ENCODE peak calls at places on chromosome 17, in nine cellular contexts. R is foreskin fibroblast, D is A549, Z is lower lobe of right lung, J is dorsolateral prefrontal cortex, C is PC-9, S is mucosa of descending colon, U is lung, M is fibroblast of the aortic adventitia. F is an unnamed sample.

GRCh38 chr17:50559674-50560184 is 786 bp upstream of the CACNA1G start:
- DNase-seq in R (peak), D (peak), Z (peak), J (peak), C (peak), S (no peak), U (no peak), M (peak), F (peak)

GRCh38 chr17:47686276-47686635 is 7.7 kb upstream of the TBKBP1 start:
- DNase-seq in R (peak), D (no peak), Z (no peak), J (no peak), C (no peak), S (no peak), U (no peak), M (no peak), F (no peak)

GRCh38 chr17:40827746-40828453 is 5.5 kb upstream of the KRT10 start:
- DNase-seq in R (no peak), D (no peak), Z (no peak), J (no peak), C (no peak), S (no peak), U (no peak), M (peak), F (no peak)

GRCh38 chr17:3891626-3892094 is 1.2 kb downstream of the CAMKK1 start:
- DNase-seq in R (peak), D (no peak), Z (no peak), J (no peak), C (no peak), S (no peak), U (no peak), M (no peak), F (peak)

GRCh38 chr17:81422776-81423697 is 27.8 kb downstream of the BAHCC1 start:
- DNase-seq in R (peak), D (peak), Z (peak), J (peak), C (peak), S (peak), U (peak), M (peak), F (peak)

GRCh38 chr17:72590382-72590781 is 469.6 kb downstream of the SOX9 start:
- DNase-seq in R (peak), D (peak), Z (no peak), J (no peak), C (no peak), S (no peak), U (no peak), M (peak), F (no peak)

GRCh38 chr17:2030779-2031163 is 818 bp downstream of the DPH1 start:
- DNase-seq in R (no peak), D (no peak), Z (no peak), J (no peak), C (no peak), S (no peak), U (no peak), M (peak), F (peak)

GRCh38 chr17:47820023-47820789 is 1.4 kb downstream of the OSBPL7 start:
- DNase-seq in R (no peak), D (no peak), Z (peak), J (no peak), C (peak), S (peak), U (peak), M (no peak), F (no peak)

GRCh38 chr17:9817086-9817485 is 4.8 kb downstream of the GSG1L2 start:
- DNase-seq in R (no peak), D (no peak), Z (no peak), J (peak), C (peak), S (no peak), U (peak), M (no peak), F (peak)

GRCh38 chr17:309361-309888 is 43.2 kb downstream of the RPH3AL start:
- DNase-seq in R (no peak), D (peak), Z (peak), J (no peak), C (no peak), S (peak), U (no peak), M (no peak), F (peak)

GRCh38 chr17:74842599-74843351 is 16.9 kb downstream of the GRIN2C start:
- DNase-seq in R (peak), D (peak), Z (peak), J (peak), C (peak), S (peak), U (peak), M (peak), F (peak)

GRCh38 chr17:14840616-14841231 is 424.4 kb downstream of the PMP22 start:
- DNase-seq in R (peak), D (no peak), Z (no peak), J (no peak), C (no peak), S (no peak), U (no peak), M (peak), F (no peak)

GRCh38 chr17:173064-173911 is 8.2 kb downstream of the DOC2B start:
- DNase-seq in R (no peak), D (no peak), Z (no peak), J (no peak), C (no peak), S (no peak), U (no peak), M (no peak), F (no peak)

GRCh38 chr17:5676012-5676411 is 91.7 kb upstream of the NLRP1 start:
- DNase-seq in R (peak), D (no peak), Z (no peak), J (no peak), C (no peak), S (no peak), U (no peak), M (no peak), F (no peak)

GRCh38 chr17:39679521-39680192 is 8.2 kb downstream of the PGAP3 start:
- DNase-seq in R (no peak), D (no peak), Z (no peak), J (no peak), C (no peak), S (no peak), U (no peak), M (no peak), F (no peak)

GRCh38 chr17:79950711-79951110 is 85.0 kb downstream of the TBC1D16 start:
- DNase-seq in R (no peak), D (no peak), Z (peak), J (peak), C (no peak), S (no peak), U (no peak), M (no peak), F (peak)

GRCh38 chr17:56034120-56034757 is 119.0 kb upstream of the ANKFN1 start:
- DNase-seq in R (peak), D (no peak), Z (no peak), J (no peak), C (no peak), S (no peak), U (no peak), M (no peak), F (no peak)

GRCh38 chr17:71878271-71878670 is 242.5 kb upstream of the SOX9 start:
- DNase-seq in R (no peak), D (no peak), Z (no peak), J (no peak), C (no peak), S (no peak), U (no peak), M (no peak), F (no peak)

GRCh38 chr17:72393553-72393952 is 272.7 kb downstream of the SOX9 start:
- DNase-seq in R (peak), D (peak), Z (no peak), J (no peak), C (peak), S (no peak), U (no peak), M (peak), F (no peak)

GRCh38 chr17:75006653-75007052 is 5.8 kb upstream of the MRPL58 start:
- DNase-seq in R (no peak), D (no peak), Z (no peak), J (no peak), C (no peak), S (no peak), U (no peak), M (no peak), F (no peak)

GRCh38 chr17:33811984-33812383 is 443.1 kb upstream of the CCL2 start:
- DNase-seq in R (no peak), D (no peak), Z (no peak), J (no peak), C (no peak), S (no peak), U (no peak), M (no peak), F (no peak)

GRCh38 chr17:48047741-48048320 is 328 bp upstream of the NFE2L1 start:
- DNase-seq in R (peak), D (peak), Z (peak), J (peak), C (peak), S (peak), U (peak), M (peak), F (peak)

GRCh38 chr17:75182569-75183436 is at the start of gene SUMO2:
- DNase-seq in R (peak), D (peak), Z (peak), J (peak), C (peak), S (peak), U (peak), M (peak), F (peak)

GRCh38 chr17:37706446-37706845 is 38.4 kb downstream of the HNF1B start:
- DNase-seq in R (no peak), D (no peak), Z (no peak), J (no peak), C (no peak), S (no peak), U (no peak), M (no peak), F (no peak)

GRCh38 chr17:69358688-69359596 is 32.0 kb upstream of the ABCA5 start:
- DNase-seq in R (peak), D (no peak), Z (no peak), J (no peak), C (no peak), S (no peak), U (no peak), M (no peak), F (peak)

GRCh38 chr17:74125160-74125559 is 78.3 kb upstream of the RPL38 start:
- DNase-seq in R (no peak), D (no peak), Z (no peak), J (no peak), C (no peak), S (no peak), U (no peak), M (no peak), F (peak)

GRCh38 chr17:32813021-32813420 is 63.9 kb downstream of the MYO1D start:
- DNase-seq in R (peak), D (no peak), Z (no peak), J (no peak), C (no peak), S (no peak), U (no peak), M (no peak), F (no peak)

GRCh38 chr17:7912927-7913524 is 3.1 kb downstream of the RNF227 start:
- DNase-seq in R (peak), D (peak), Z (no peak), J (no peak), C (peak), S (no peak), U (no peak), M (peak), F (peak)

GRCh38 chr17:50918933-50919296 is 52.8 kb upstream of the TOB1 start:
- DNase-seq in R (no peak), D (no peak), Z (no peak), J (peak), C (no peak), S (peak), U (no peak), M (no peak), F (no peak)

GRCh38 chr17:70819183-70819582 is 649.9 kb downstream of the KCNJ2 start:
- DNase-seq in R (no peak), D (no peak), Z (no peak), J (no peak), C (no peak), S (no peak), U (no peak), M (no peak), F (no peak)

DNA sequence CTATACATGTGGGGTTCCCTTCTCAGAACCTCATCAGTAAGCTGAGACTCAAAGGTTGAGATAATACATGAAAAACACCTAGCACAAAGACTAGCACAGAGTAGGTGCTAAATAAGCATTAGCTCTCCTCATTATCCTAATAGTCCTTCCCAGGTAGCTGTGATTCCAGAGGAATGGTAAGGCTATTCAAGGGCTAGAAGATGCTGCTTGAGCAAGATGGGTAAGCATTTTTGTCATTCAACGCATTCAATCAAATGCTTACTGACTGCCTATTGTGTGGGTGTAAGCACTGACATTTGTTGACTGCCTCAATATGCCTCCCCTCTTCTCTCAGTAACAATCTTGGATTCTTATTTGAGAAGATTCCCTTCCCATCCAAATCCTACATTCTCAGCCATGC is 4.0 kb downstream of the SUPT4H1 start:
- DNase-seq in R (no peak), D (no peak), Z (no peak), J (no peak), C (no peak), S (no peak), U (no peak), M (no peak), F (no peak)
- TF ChIP-seq CTCF in R (no peak), D (no peak), Z (no peak), J (no peak), C (no peak), S (no peak), U (no peak), M (no peak), F (no peak)

GRCh38 chr17:82424001-82424862 is 5.8 kb upstream of the OGFOD3 start:
- DNase-seq in R (peak), D (no peak), Z (no peak), J (no peak), C (peak), S (no peak), U (no peak), M (peak), F (peak)
- TF ChIP-seq CTCF in R (peak), D (peak), Z (peak), J (peak), C (peak), S (peak), U (no peak), M (peak), F (peak)

GRCh38 chr17:36534117-36534880 is at the start of gene MYO19:
- DNase-seq in R (peak), D (peak), Z (peak), J (peak), C (peak), S (peak), U (peak), M (peak), F (peak)

GRCh38 chr17:36529121-36529520 is 5.5 kb downstream of the MYO19 start:
- DNase-seq in R (peak), D (no peak), Z (no peak), J (no peak), C (no peak), S (no peak), U (peak), M (peak), F (no peak)

GRCh38 chr17:36532435-36532975 is 2.2 kb downstream of the MYO19 start:
- DNase-seq in R (no peak), D (no peak), Z (no peak), J (no peak), C (no peak), S (no peak), U (no peak), M (no peak), F (no peak)

GRCh38 chr17:36535669-36536081 is 888 bp downstream of the PIGW start:
- DNase-seq in R (no peak), D (no peak), Z (no peak), J (no peak), C (no peak), S (no peak), U (no peak), M (no peak), F (no peak)

DNA sequence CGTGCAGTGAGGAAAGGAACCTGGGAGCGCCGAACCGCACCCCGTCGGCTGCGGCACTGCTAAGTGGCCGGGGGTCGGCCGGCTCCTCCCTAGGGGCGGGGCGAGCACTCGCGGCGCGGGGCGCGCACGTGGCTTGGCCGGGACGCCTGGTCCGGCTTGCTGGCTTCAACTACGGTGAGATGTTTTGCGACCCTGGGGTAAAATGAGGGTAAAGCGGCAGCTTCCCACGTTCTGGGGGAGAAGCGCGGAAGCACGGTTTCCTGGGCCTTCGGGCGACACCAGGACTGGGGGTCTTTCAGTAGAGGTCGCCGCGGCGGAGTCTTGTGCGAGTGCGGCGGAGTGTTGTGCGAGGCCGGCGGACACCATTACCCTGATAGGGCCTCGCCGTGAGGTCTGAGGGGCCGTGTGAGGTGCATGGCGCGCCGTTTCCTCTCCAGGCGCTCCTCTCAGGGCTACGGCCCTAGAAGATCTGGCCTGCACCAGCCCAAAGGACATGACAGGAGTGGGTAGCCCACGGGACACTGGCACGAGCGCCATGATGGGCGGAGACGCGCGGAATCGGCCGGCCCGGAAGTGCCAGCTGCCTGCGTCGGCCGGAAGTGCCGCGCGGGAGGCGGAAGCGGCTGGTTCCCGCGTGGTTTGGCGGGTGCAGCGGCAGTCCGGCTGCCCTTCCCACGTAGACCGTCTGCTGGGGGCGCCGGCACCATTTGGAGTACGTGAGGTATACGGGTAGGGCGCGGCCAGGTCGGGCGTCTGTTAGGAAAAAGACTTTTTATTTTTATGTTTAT is at the start of gene PIGW:
- DNase-seq in R (peak), D (peak), Z (peak), J (peak), C (peak), S (peak), U (peak), M (peak), F (peak)
- TF ChIP-seq CTCF in R (no peak), D (no peak), Z (peak), J (peak), C (no peak), S (peak), U (no peak), M (no peak), F (no peak)

GRCh38 chr17:28854457-28855382 is at the start of gene ERAL1:
- DNase-seq in R (peak), D (peak), Z (peak), J (peak), C (peak), S (peak), U (peak), M (peak), F (peak)

GRCh38 chr17:28853295-28853694 is 1.5 kb upstream of the ERAL1 start:
- DNase-seq in R (no peak), D (no peak), Z (no peak), J (no peak), C (no peak), S (no peak), U (no peak), M (no peak), F (no peak)

GRCh38 chr17:28846231-28846630 is 3.6 kb upstream of the FAM222B start:
- DNase-seq in R (no peak), D (no peak), Z (peak), J (no peak), C (peak), S (peak), U (no peak), M (no peak), F (no peak)

GRCh38 chr17:28843810-28844137 is 1.2 kb upstream of the FAM222B start:
- DNase-seq in R (no peak), D (no peak), Z (no peak), J (no peak), C (no peak), S (no peak), U (no peak), M (no peak), F (no peak)

GRCh38 chr17:28849281-28849680 is 5.5 kb upstream of the ERAL1 start:
- DNase-seq in R (peak), D (no peak), Z (peak), J (no peak), C (no peak), S (peak), U (no peak), M (peak), F (no peak)
- TF ChIP-seq CTCF in R (no peak), D (no peak), Z (no peak), J (no peak), C (no peak), S (no peak), U (no peak), M (peak), F (no peak)

GRCh38 chr17:49555495-49556018 is 20.1 kb upstream of the NXPH3 start:
- DNase-seq in R (no peak), D (no peak), Z (no peak), J (no peak), C (no peak), S (no peak), U (no peak), M (no peak), F (no peak)
- TF ChIP-seq CTCF in R (no peak), D (no peak), Z (no peak), J (no peak), C (no peak), S (no peak), U (no peak), M (no peak), F (no peak)

F was measured in endodermal cell.